ENCODE peak calls at places on chromosomes 7 and 10, in five cellular contexts. K, J, C, R and G are unnamed samples.

GRCh38 chr7:118245267-118246040 is 20.9 kb downstream of the ANKRD7 start:
- DNase-seq in C (no peak), R (no peak), J (no peak), K (no peak), G (no peak)

GRCh38 chr7:56033671-56034432 is 17.4 kb downstream of the PSPH start:
- DNase-seq in J (peak; percentile 77), R (peak; percentile 52), K (peak; percentile 31), C (peak; percentile 87), G (peak; percentile 73)

GRCh38 chr10:110822708-110823291 is 48.9 kb upstream of the PDCD4 start:
- DNase-seq in C (peak; percentile 84), J (no peak), K (no peak), R (no peak), G (no peak)

GRCh38 chr7:139771001-139771956 is 6.5 kb downstream of the HIPK2 start:
- DNase-seq in R (no peak), C (no peak), K (no peak), J (no peak), G (no peak)

GRCh38 chr7:18663321-18663720 is 167.8 kb downstream of the HDAC9 start:
- DNase-seq in R (no peak), J (no peak), C (no peak), K (no peak), G (no peak)

GRCh38 chr10:60549686-60550085 is 160.0 kb upstream of the ANK3 start:
- DNase-seq in C (peak; percentile 15), K (no peak), J (no peak), R (no peak), G (no peak)

GRCh38 chr7:17986826-17987225 is 40.8 kb downstream of the PRPS1L1 start:
- DNase-seq in C (peak; percentile 50), K (no peak), J (no peak), R (no peak), G (no peak)

GRCh38 chr10:79219276-79219957 is 127.9 kb upstream of the PPIF start:
- DNase-seq in C (no peak), K (peak; percentile 57), R (no peak), J (no peak), G (no peak)

GRCh38 chr7:74010407-74010806 is 17.6 kb upstream of the ELN start:
- DNase-seq in K (no peak), R (no peak), C (no peak), J (peak; percentile 32), G (no peak)

GRCh38 chr7:135282621-135283295 is 49.1 kb downstream of the STRA8 start:
- DNase-seq in J (no peak), R (no peak), K (no peak), C (no peak), G (no peak)

GRCh38 chr10:6046458-6047325 is 15.5 kb downstream of the IL2RA start:
- DNase-seq in K (no peak), R (no peak), C (no peak), J (no peak), G (no peak)

GRCh38 chr7:33762153-33762902 is 143.0 kb upstream of the BMPER start:
- DNase-seq in C (no peak), K (no peak), J (no peak), R (no peak), G (no peak)

GRCh38 chr10:79246209-79246581 is 101.1 kb upstream of the PPIF start:
- DNase-seq in K (peak; percentile 65), R (peak; percentile 78), J (peak; percentile 89), C (no peak), G (no peak)

GRCh38 chr10:91694170-91694794 is 61.4 kb upstream of the PPP1R3C start:
- DNase-seq in J (no peak), K (no peak), C (peak; percentile 62), R (no peak), G (no peak)

GRCh38 chr10:16470747-16471146 is 33.9 kb downstream of the PTER start:
- DNase-seq in R (no peak), K (no peak), C (no peak), J (no peak), G (no peak)

GRCh38 chr10:116742367-116743265 is at the start of gene HSPA12A:
- DNase-seq in J (peak; percentile 86), R (peak; percentile 86), C (peak; percentile 92), K (peak; percentile 86), G (peak; percentile 82)

GRCh38 chr10:74738052-74738451 is 88.3 kb upstream of the KAT6B start:
- DNase-seq in C (no peak), J (no peak), K (no peak), R (no peak), G (no peak)

GRCh38 chr7:96322373-96322695 is 436 bp upstream of the SLC25A13 start:
- DNase-seq in C (no peak), K (no peak), J (no peak), R (no peak), G (no peak)

GRCh38 chr10:79384773-79385391 is 37.6 kb downstream of the PPIF start:
- DNase-seq in R (no peak), K (no peak), J (no peak), C (no peak), G (peak; percentile 23)

GRCh38 chr7:36777062-36777461 is 52.8 kb upstream of the AOAH start:
- DNase-seq in J (no peak), C (no peak), R (no peak), K (no peak), G (no peak)

GRCh38 chr7:128021361-128021760 is 9.9 kb downstream of the LRRC4 start:
- DNase-seq in K (no peak), C (peak; percentile 37), J (no peak), R (no peak), G (peak; percentile 86)

GRCh38 chr7:24724451-24725190 is 32.6 kb downstream of the GSDME start:
- DNase-seq in K (no peak), R (no peak), C (no peak), J (no peak), G (no peak)

GRCh38 chr10:92413519-92413918 is 122.6 kb downstream of the MARCHF5 start:
- DNase-seq in K (no peak), J (no peak), C (no peak), R (no peak), G (no peak)

GRCh38 chr7:36301914-36302771 is 87.5 kb upstream of the ANLN start:
- DNase-seq in C (no peak), K (peak; percentile 2), R (no peak), J (no peak), G (peak; percentile 28)

GRCh38 chr10:30553018-30553624 is 76.4 kb downstream of the LYZL2 start:
- DNase-seq in K (no peak), C (no peak), J (no peak), R (no peak), G (no peak)

GRCh38 chr7:111929258-111929657 is 276.9 kb downstream of the DOCK4 start:
- DNase-seq in R (no peak), J (no peak), K (no peak), C (no peak), G (no peak)

GRCh38 chr10:94627511-94627910 is 56.0 kb upstream of the CYP2C18 start:
- DNase-seq in K (no peak), C (no peak), R (no peak), J (no peak), G (no peak)

GRCh38 chr10:94630017-94630688 is 53.4 kb upstream of the CYP2C18 start:
- DNase-seq in K (no peak), C (peak; percentile 49), J (no peak), R (no peak), G (no peak)

GRCh38 chr10:94631077-94631476 is 52.5 kb upstream of the CYP2C18 start:
- DNase-seq in C (no peak), J (no peak), K (no peak), R (no peak), G (no peak)

DNA sequence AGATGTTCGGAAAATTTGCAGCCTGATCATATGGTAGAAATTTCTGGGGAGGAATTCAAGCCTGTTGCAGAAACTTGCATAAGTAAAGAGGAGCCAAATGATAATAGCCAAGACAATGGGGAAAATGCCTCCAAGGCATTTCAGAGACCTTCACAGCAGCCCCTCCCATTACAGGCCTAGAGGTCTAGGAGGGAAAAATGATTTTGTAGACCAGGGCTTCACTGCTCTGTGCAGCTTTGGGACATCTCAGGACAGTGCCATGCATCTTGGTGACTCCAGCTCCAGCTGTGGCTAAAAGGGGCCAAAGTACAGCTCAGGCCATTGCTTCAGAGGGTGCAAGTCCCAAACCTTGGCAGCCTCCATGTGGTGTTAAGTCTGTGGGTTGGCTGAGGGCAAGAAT is 50.6 kb upstream of the CYP2C18 start:
- DNase-seq in C (no peak), J (no peak), K (no peak), R (no peak), G (no peak)
- H3K27me3 ChIP-seq in C (no peaks in the 10 kb centered on the region), J (no peaks in the 10 kb centered on the region), K (no peaks in the 10 kb centered on the region), R (no peaks in the 10 kb centered on the region), G (no peaks in the 10 kb centered on the region)

GRCh38 chr10:49643296-49644034 is 29.6 kb downstream of the CHAT start:
- DNase-seq in C (no peak), J (no peak), K (no peak), R (no peak), G (peak; percentile 46)
- H3K27me3 ChIP-seq in C (peaks cover 22% of the 10 kb centered on the region), J (peaks cover 2% of the 10 kb centered on the region), K (no peaks in the 10 kb centered on the region), R (no peaks in the 10 kb centered on the region), G (peaks cover 15% of the 10 kb centered on the region)

DNA sequence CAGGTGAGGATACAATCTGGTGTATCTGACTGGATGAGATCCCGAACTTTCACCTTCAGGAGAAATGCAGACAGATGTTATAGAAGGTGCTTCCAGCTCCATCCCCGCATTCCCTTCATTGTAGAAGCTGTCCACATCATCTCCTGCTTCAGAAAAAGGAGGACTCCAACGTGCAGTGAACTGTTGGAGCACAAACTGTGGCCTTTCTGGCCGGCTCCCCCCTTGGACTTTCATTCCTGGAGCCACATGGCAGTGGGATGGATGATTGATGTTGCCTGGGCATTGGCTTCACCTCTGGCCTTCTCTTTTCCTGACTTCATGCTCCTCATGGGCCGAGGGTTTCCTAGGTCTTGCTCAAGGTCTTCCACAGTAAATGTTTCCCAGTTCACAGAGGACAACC is 29.6 kb upstream of the ZNF273 start:
- DNase-seq in R (no peak), J (no peak), C (peak; percentile 1), K (no peak), G (no peak)
- H3K27me3 ChIP-seq in R (no peaks in the 10 kb centered on the region), J (no peaks in the 10 kb centered on the region), C (no peaks in the 10 kb centered on the region), K (peaks cover 3% of the 10 kb centered on the region), G (no peaks in the 10 kb centered on the region)

DNA sequence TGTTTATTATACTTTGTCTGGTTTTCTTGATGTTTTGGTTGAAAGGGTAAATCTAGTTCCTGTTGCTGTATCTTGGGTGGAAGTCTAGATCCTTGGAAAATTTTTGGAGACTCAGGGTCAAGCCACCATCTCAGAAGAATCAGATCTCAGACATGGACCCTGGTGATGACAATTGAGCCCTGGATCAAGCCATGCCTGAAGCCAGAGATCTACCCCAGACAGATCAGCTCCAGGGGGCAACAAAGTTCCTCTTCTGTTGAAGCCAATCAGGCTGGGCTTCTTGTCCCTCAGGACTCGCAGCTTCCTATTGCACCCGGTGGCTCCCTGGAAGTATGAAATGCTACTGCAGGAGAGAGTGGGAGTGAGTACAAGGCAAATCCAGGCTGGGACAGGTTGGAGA is 106.9 kb downstream of the UNCX start:
- DNase-seq in K (no peak), J (peak; percentile 3), R (no peak), C (no peak), G (peak; percentile 12)
- H3K27me3 ChIP-seq in K (no peaks in the 10 kb centered on the region), J (peaks cover 2% of the 10 kb centered on the region), R (no peaks in the 10 kb centered on the region), C (peaks cover 3% of the 10 kb centered on the region), G (peaks cover 4% of the 10 kb centered on the region)